ENCODE peak calls at places on chromosomes 7 and 10, in ten cellular contexts. C is colonic mucosa, D is IMR-90, A is breast epithelium, R is pancreas, L is heart right ventricle, T is GM23248, O is SK-N-SH, Z is HCT116, B is aorta. X is an unnamed sample. For H3K4me1, the result is how much of the 10 kb centered on the place peaks cover.

GRCh38 chr10:43091846-43092245 is 15.0 kb downstream of the RET start:
- DNase-seq in C (no peak), D (no peak), A (no peak), R (no peak), L (no peak), T (no peak), O (no peak), Z (no peak), B (no peak), X (no peak)

GRCh38 chr10:93219347-93219746 is 145.7 kb downstream of the CYP26A1 start:
- DNase-seq in C (no peak), D (peak), A (no peak), R (no peak), L (no peak), T (no peak), O (no peak), Z (no peak), B (no peak), X (no peak)

GRCh38 chr10:5751854-5752253 is 61.4 kb downstream of the GDI2 start:
- DNase-seq in C (no peak), D (no peak), A (no peak), R (no peak), L (no peak), T (no peak), O (no peak), Z (no peak), B (no peak), X (no peak)

GRCh38 chr7:117385340-117386124 is 41.8 kb downstream of the ASZ1 start:
- DNase-seq in C (no peak), D (peak), A (no peak), R (no peak), L (no peak), T (peak), O (peak), Z (peak), B (no peak), X (no peak)

GRCh38 chr7:28020302-28020940 is 160.2 kb downstream of the JAZF1 start:
- DNase-seq in C (peak), D (peak), A (no peak), R (peak), L (peak), T (peak), O (peak), Z (peak), B (no peak), X (peak)

GRCh38 chr10:122379041-122379440 is 4.5 kb downstream of the PLEKHA1 start:
- DNase-seq in C (no peak), D (no peak), A (no peak), R (no peak), L (no peak), T (no peak), O (no peak), Z (no peak), B (no peak), X (no peak)

GRCh38 chr7:110531186-110531585 is 559.7 kb upstream of the LRRN3 start:
- DNase-seq in C (no peak), D (peak), A (no peak), R (no peak), L (no peak), T (no peak), O (no peak), Z (no peak), B (no peak), X (no peak)

GRCh38 chr10:98587156-98587555 is 140.4 kb upstream of the HPS1 start:
- DNase-seq in C (no peak), D (no peak), A (no peak), R (no peak), L (no peak), T (peak), O (no peak), Z (no peak), B (no peak), X (no peak)

GRCh38 chr7:90957883-90958282 is 306.4 kb upstream of the FZD1 start:
- DNase-seq in C (no peak), D (no peak), A (no peak), R (no peak), L (no peak), T (no peak), O (no peak), Z (no peak), B (no peak), X (no peak)

GRCh38 chr10:115956225-115957009 is 316.6 kb downstream of the GFRA1 start:
- DNase-seq in C (no peak), D (peak), A (no peak), R (no peak), L (no peak), T (peak), O (no peak), Z (no peak), B (no peak), X (no peak)

GRCh38 chr7:94393251-94393758 is 1.4 kb upstream of the COL1A2 start:
- DNase-seq in C (no peak), D (peak), A (no peak), R (no peak), L (peak), T (peak), O (no peak), Z (no peak), B (peak), X (no peak)

GRCh38 chr10:74589226-74589673 is 237.2 kb upstream of the KAT6B start:
- DNase-seq in C (peak), D (peak), A (peak), R (peak), L (peak), T (peak), O (peak), Z (no peak), B (peak), X (no peak)

GRCh38 chr7:768881-769504 is 41.9 kb upstream of the PRKAR1B start:
- DNase-seq in C (no peak), D (no peak), A (no peak), R (peak), L (peak), T (no peak), O (peak), Z (no peak), B (no peak), X (no peak)

GRCh38 chr7:143901360-143901709 is 641 bp downstream of the TCAF1 start:
- DNase-seq in C (peak), D (peak), A (peak), R (peak), L (peak), T (peak), O (no peak), Z (no peak), B (peak), X (no peak)

GRCh38 chr7:41116817-41117216 is 586.1 kb downstream of the INHBA start:
- DNase-seq in C (no peak), D (no peak), A (no peak), R (no peak), L (no peak), T (no peak), O (no peak), Z (no peak), B (no peak), X (peak)

GRCh38 chr7:143284591-143285453 is at the start of gene TMEM139:
- DNase-seq in C (peak), D (no peak), A (peak), R (peak), L (peak), T (peak), O (peak), Z (no peak), B (no peak), X (peak)

DNA sequence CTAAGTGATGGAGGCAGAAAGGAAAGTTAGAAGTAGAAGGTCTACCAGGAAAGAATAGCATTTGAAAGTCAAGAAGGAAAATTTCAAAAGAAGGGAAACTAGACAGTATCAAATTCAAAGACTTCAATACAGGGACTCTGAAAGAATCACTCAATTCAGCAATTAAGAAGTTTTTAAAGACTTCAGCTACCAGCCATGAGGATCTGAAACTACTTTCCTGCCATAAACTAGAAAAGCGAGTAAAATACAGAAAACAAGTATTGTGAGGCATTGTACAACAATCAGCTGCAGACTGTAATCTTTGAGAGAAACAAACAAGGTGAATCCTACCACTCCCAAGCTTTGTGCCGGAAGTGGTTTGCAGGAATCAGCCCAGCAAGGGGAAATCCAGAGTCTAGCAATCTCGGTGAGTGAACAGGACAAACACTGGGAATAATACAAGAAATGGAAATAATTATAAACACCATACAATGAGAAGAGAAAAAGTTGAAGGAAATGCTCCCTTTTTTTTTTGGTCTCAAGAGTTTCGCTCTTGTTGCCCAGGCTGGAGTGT is 62.4 kb downstream of the ARHGAP12 start:
- DNase-seq in C (peak), D (no peak), A (no peak), R (no peak), L (no peak), T (no peak), O (no peak), Z (no peak), B (no peak), X (no peak)
- H3K4me1 ChIP-seq in C (under half), D (under half), A (under half), R (under half), L (under half), T (under half), O (under half), Z (half or more), B (under half), X (under half)

GRCh38 chr7:107080099-107080505 is 35.6 kb downstream of the PRKAR2B start:
- DNase-seq in C (no peak), D (no peak), A (no peak), R (no peak), L (no peak), T (no peak), O (no peak), Z (no peak), B (no peak), X (no peak)

GRCh38 chr7:107079212-107079940 is 34.9 kb downstream of the PRKAR2B start:
- DNase-seq in C (no peak), D (no peak), A (no peak), R (no peak), L (no peak), T (no peak), O (no peak), Z (no peak), B (no peak), X (no peak)

GRCh38 chr7:107078517-107078966 is 34.0 kb downstream of the PRKAR2B start:
- DNase-seq in C (no peak), D (peak), A (no peak), R (no peak), L (no peak), T (peak), O (peak), Z (peak), B (no peak), X (peak)

GRCh38 chr7:107077699-107078516 is 33.4 kb downstream of the PRKAR2B start:
- DNase-seq in C (no peak), D (no peak), A (no peak), R (no peak), L (no peak), T (no peak), O (no peak), Z (peak), B (no peak), X (no peak)

DNA sequence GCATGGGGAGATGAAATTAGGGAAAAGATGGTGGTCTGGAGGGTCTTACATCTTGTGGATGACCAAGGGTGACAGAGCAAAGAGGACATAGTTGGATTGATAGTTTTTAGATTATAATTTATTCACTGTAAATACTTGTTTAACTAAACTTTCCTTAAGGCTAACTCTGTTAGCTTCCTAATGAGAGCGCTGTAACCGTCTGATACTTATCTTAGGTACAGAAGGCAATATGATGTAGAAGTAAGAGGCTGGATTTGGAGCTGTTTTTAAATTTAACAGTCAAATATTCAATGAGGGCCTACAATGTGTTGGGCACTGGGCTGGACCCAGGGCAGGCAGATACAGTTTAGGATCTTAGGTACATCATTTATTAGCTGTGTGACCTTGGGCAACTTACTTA is 36.0 kb downstream of the PRKAR2B start:
- DNase-seq in C (no peak), D (no peak), A (no peak), R (no peak), L (no peak), T (no peak), O (no peak), Z (no peak), B (no peak), X (no peak)
- H3K4me1 ChIP-seq in C (under half), D (under half), A (under half), R (under half), L (under half), T (under half), O (under half), Z (under half), B (under half), X (under half)

GRCh38 chr10:99984201-99984600 is 25.5 kb downstream of the DNMBP start:
- DNase-seq in C (no peak), D (peak), A (no peak), R (no peak), L (no peak), T (peak), O (no peak), Z (no peak), B (no peak), X (no peak)
- H3K4me1 ChIP-seq in C (under half), D (under half), A (under half), R (under half), L (half or more), T (half or more), O (under half), Z (half or more), B (under half), X (under half)

DNA sequence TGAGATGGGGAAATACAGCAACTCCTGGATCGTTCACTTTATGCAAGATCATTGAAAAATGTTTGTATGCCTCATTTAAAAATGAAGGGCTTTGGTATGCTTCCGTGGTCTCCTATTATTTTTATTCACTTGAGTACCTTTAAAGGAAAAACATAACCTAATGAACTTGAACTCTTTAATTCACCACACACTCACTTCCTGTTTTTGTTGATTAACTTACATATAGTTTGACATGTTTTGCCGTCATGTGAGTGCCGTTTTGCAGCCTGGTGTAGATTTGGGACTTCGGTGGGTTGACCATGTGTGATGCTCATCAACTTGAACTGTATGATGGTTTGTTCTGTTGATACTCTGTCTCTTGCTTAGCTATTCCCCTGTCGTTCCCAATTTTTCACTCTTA is 28.9 kb downstream of the CASP7 start:
- DNase-seq in C (no peak), D (no peak), A (no peak), R (no peak), L (no peak), T (no peak), O (no peak), Z (no peak), B (no peak), X (no peak)
- H3K4me1 ChIP-seq in C (under half), D (under half), A (under half), R (under half), L (under half), T (under half), O (under half), Z (under half), B (under half), X (under half)

GRCh38 chr7:6482743-6483119 is 35.0 kb upstream of the DAGLB start:
- DNase-seq in C (no peak), D (no peak), A (no peak), R (no peak), L (no peak), T (peak), O (no peak), Z (no peak), B (no peak), X (no peak)
- H3K4me1 ChIP-seq in C (under half), D (under half), A (under half), R (under half), L (under half), T (under half), O (under half), Z (under half), B (under half), X (under half)

GRCh38 chr7:36185092-36185491 is 32.0 kb downstream of the EEPD1 start:
- DNase-seq in C (no peak), D (no peak), A (no peak), R (no peak), L (no peak), T (no peak), O (no peak), Z (no peak), B (no peak), X (no peak)
- H3K4me1 ChIP-seq in C (under half), D (under half), A (under half), R (under half), L (under half), T (under half), O (under half), Z (under half), B (under half), X (under half)

X was measured in PC-9.